ENCODE peak calls at places on chromosomes 5 and 9, in eight cellular contexts. X is NB4, P is IMR-90, M is stomach, B is sigmoid colon, R is A549, N is uterus, V is tibial nerve. A is an unnamed sample.

GRCh38 chr5:54778783-54779182 is 206.6 kb downstream of the ESM1 start:
- DNase-seq in X (no peak), P (no peak), M (no peak), B (no peak), R (no peak), N (no peak), V (no peak), A (no peak)

GRCh38 chr9:12876872-12877271 is 102.1 kb downstream of the LURAP1L start:
- DNase-seq in X (no peak), P (no peak), M (no peak), B (no peak), R (no peak), N (no peak), V (no peak), A (no peak)

GRCh38 chr5:74198156-74198555 is 442.4 kb downstream of the ENC1 start:
- DNase-seq in X (no peak), P (no peak), M (no peak), B (no peak), R (no peak), N (no peak), V (no peak), A (no peak)

GRCh38 chr5:174775071-174775470 is 50.7 kb downstream of the MSX2 start:
- DNase-seq in X (no peak), P (no peak), M (no peak), B (no peak), R (no peak), N (no peak), V (no peak), A (no peak)

GRCh38 chr5:7534505-7534904 is 138.6 kb downstream of the ADCY2 start:
- DNase-seq in X (no peak), P (no peak), M (no peak), B (no peak), R (no peak), N (no peak), V (no peak), A (no peak)

GRCh38 chr5:72380491-72381274 is 60.5 kb downstream of the PTCD2 start:
- DNase-seq in X (peak), P (peak), M (no peak), B (no peak), R (no peak), N (no peak), V (no peak), A (no peak)

GRCh38 chr5:123785160-123786001 is 273.4 kb downstream of the CSNK1G3 start:
- DNase-seq in X (no peak), P (peak), M (no peak), B (no peak), R (no peak), N (no peak), V (no peak), A (no peak)

GRCh38 chr5:28648108-28648507 is 1609.7 kb upstream of the CDH9 start:
- DNase-seq in X (peak), P (no peak), M (no peak), B (no peak), R (peak), N (no peak), V (no peak), A (peak)

GRCh38 chr9:123617286-123617685 is 261.3 kb downstream of the CRB2 start:
- DNase-seq in X (no peak), P (no peak), M (no peak), B (no peak), R (no peak), N (no peak), V (no peak), A (no peak)

DNA sequence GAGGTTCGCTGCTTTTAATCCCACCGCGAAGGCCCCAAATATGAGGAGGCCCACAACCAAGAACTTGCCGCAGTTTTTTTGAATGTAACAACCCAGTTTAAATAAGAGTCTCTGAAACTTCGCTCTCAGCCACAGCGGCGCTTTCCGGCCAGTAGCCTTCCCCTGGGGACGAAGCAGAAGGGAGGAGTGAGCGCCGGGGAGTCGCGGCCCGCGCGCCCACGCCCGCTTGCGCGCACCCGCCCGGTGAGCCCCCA is 10.4 kb downstream of the PTCH1 start:
- DNase-seq in X (peak), P (peak), M (no peak), B (no peak), R (peak), N (peak), V (no peak), A (peak)
- TF ChIP-seq POLR2A in X (no peak), P (no peak), M (no peak), B (no peak), R (no peak), N (no peak), V (no peak), A (no peak)

DNA sequence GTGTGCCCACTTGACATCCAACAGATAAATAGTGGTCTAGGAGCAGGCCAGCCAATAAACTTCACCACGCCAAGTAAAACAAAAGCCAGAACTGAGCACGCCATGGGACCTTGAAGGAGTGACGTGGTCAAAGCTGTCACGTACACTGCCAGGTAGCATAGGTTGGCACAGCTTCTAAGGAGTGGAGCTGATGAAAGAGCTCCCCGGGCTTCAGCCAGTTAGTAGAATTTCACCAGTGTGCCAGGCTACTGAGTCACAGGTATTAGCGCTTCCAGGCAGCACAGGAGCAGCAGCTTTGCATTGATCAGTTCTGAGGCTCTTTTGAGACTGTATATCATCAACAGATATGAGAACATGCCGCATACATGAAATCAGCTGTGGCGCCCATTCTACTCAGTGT is 19.4 kb downstream of the VLDLR start:
- DNase-seq in X (no peak), P (no peak), M (peak), B (no peak), R (no peak), N (no peak), V (no peak), A (no peak)
- TF ChIP-seq POLR2A in X (no peak), P (no peak), M (no peak), B (no peak), R (no peak), N (no peak), V (no peak), A (no peak)

GRCh38 chr5:146290318-146290717 is 48.3 kb upstream of the POU4F3 start:
- DNase-seq in X (no peak), P (peak), M (no peak), B (no peak), R (no peak), N (no peak), V (no peak), A (no peak)
- TF ChIP-seq POLR2A in X (no peak), P (no peak), M (no peak), B (no peak), R (no peak), N (no peak), V (no peak), A (no peak)

DNA sequence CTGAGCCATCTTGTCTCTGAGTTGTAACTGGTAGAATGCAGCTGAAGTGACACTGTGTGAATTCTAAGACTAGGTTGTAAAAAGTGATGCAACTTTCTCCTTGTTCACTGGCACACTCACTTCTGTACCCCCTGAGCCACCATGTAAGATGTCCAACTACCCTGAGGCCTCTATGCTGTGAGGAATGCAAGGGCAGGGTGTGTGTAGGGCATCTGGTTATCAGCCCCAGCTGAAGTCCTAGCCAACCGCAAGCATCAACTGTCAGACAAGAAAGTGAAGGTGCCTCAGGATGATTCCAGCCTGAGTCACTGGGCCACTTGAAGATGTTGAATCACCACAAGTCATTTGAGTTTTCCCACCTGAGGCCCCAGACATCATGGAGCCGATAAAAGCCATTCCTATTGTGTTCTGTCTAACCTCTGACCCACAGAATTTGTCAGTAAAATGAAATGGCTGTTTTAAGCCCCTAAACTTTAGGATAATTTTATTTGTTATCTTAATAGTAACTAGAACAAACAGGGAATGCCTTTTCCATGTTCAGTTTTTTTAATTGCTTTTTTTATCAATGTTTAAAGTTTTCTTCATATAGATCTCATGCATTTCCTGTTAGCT is 18.7 kb upstream of the RHOBTB3 start:
- DNase-seq in X (peak), P (peak), M (no peak), B (no peak), R (peak), N (no peak), V (no peak), A (peak)
- TF ChIP-seq POLR2A in X (no peak), P (no peak), M (no peak), B (no peak), R (no peak), N (no peak), V (no peak), A (no peak)

DNA sequence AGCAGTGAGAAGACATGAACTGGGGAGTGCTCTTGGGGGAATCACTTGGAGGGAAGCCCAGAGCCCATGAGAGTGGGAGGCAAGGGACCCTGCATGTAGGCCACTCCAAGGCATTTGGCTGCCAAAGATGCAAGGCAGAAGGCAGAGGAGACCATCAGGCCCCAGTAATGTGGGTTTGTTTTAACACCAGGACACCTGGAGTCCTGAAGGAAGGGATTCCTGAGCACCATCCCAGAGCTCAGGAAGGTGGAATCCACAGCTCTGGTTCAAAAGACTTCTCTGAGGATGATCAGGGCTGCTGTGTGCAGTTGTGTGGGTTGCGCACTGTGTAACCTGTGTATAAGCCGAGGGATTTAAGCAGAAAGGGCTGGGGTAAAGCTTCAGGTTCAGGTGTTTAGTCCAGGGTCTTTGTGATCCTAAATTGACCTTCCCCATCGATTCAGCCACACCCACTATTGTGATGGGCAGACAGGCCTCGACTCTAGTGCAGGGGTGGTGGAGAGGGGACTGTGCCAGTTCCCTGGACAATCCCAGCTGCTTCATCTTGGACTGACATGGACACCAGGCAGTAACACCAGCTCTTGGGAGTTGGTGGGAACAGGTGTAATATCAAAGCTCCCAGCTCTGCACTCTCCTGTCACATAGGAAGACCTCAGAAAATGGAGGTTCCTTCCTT is 11.0 kb downstream of the B4GALT7 start:
- DNase-seq in X (no peak), P (no peak), M (no peak), B (no peak), R (no peak), N (no peak), V (no peak), A (no peak)
- TF ChIP-seq POLR2A in X (no peak), P (no peak), M (no peak), B (no peak), R (no peak), N (no peak), V (no peak), A (no peak)

DNA sequence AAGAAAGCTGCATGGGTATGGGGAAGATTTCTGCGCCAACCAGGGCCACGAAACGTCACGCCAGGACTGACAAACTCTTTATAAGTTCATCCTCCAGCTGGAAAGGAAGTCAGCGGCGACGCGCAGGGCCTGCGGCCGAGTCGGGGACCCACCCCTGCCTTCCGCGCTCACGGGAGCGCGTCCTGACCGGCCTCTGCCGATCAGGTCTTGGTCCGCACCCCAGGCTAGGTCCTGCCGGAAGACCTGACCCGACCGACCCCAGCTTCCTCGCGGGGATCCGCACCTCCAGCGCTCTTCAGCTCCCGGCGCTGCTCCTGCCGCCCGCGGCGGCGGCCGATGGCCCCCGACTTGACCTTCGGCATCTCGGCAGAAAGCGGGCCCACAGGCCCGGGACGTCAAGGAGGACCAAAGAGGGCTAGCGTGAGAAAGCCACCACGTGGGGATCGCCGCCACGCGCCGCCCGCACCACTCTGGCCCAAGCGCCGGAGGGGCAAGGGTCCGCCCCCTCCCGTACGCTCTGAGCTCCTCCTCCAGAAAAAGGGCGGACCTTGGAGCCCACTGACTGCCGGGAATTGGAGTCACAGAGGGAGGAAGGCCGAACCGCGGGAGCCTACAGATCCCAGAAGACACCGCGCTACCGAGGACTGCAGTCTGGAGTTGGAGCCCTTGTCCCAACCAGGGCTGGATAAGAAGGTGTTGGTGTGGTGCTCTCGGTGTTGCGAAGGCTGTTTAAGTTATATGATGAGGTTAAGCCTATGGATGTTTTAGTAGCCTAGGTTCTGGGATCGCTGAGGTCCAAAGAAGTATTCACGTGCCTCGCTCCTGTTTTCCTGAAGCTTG is at the start of gene DIMT1:
- DNase-seq in X (peak), P (peak), M (peak), B (peak), R (peak), N (peak), V (peak), A (peak)
- TF ChIP-seq POLR2A in X (peak), P (peak), M (peak), B (peak), R (peak), N (peak), V (peak), A (peak)

DNA sequence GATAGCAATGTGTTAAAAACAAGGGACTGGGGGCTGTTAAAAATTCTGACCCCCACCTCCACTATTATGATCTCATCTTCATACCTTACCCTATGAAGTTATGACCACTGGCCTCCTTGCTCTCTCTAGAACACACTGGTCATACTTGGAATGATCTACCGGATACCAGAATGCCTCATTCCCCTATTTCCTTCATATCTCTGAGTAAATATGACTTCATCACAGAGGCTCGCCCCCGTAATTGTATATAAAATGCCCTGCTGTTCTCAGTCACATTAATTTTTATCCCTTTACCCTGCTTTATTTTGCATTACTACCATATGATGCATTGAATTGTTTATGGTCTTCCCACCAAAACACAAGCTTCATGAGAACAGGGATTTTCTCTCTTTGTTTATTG is 29.2 kb downstream of the IZUMO3 start:
- DNase-seq in X (no peak), P (no peak), M (no peak), B (no peak), R (no peak), N (no peak), V (no peak), A (peak)
- TF ChIP-seq POLR2A in X (no peak), P (no peak), M (no peak), B (no peak), R (no peak), N (no peak), V (no peak), A (no peak)

GRCh38 chr5:132905938-132906337 is 32.5 kb downstream of the LEAP2 start:
- DNase-seq in X (peak), P (peak), M (no peak), B (no peak), R (no peak), N (no peak), V (no peak), A (no peak)
- TF ChIP-seq POLR2A in X (no peak), P (no peak), M (no peak), B (no peak), R (no peak), N (no peak), V (no peak), A (no peak)

DNA sequence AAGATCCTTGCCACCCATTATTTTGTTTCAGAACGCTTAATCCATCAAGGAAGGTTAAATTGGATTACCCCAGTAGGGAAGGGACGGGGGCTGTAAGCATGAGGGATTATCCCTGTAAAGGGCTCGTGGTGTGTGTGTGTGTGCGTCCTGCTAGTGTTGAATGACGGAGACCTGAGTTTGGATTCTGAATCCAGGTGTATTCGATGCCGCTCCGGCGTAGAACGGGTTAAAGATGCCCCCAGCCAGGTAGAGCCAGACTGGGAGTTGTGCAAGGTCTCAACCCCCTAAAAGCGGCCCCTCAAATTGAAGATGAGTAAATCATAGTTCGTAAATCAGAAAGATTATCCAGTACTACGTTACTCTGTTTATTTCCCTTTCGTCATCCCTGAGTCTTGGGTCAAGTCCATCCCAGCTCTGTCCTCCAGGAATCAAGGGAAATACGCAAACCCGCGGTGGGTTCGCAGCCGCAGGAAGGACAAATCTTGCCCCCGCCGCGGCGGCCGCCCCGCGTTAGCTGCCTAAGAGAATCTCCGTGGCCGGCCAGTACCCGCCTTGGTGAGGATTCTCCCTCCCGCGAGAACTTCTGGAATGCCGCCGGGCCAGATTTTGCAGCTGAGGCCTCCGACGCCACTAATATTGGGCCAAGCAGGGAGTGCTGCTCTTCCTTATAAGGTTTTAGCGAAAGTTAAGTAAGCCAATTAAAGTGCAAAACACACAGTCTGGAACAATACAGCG is 586 bp upstream of the MTAP start:
- DNase-seq in X (no peak), P (peak), M (peak), B (peak), R (peak), N (peak), V (peak), A (no peak)
- TF ChIP-seq POLR2A in X (no peak), P (peak), M (no peak), B (no peak), R (no peak), N (no peak), V (no peak), A (no peak)